ENCODE peak calls at places on chromosomes 5 and 9, in six cellular contexts. C, K, P, Y, G and A are unnamed samples.

GRCh38 chr5:33433303-33434255 is 7.2 kb upstream of the TARS1 start:
- DNase-seq in P (no peak), G (no peak), K (no peak), Y (no peak), C (no peak), A (no peak)

GRCh38 chr5:135599421-135600140 is 20.8 kb upstream of the CXCL14 start:
- DNase-seq in G (peak; percentile 79), Y (no peak), K (no peak), P (no peak), C (no peak), A (no peak)

GRCh38 chr9:130137081-130137869 is 34.9 kb upstream of the NCS1 start:
- DNase-seq in P (no peak), C (no peak), Y (no peak), G (no peak), K (no peak), A (no peak)

GRCh38 chr9:71506821-71507220 is 261.5 kb downstream of the CEMIP2 start:
- DNase-seq in P (no peak), C (no peak), G (no peak), K (no peak), Y (no peak), A (no peak)

GRCh38 chr5:172901788-172902496 is 57.3 kb upstream of the RPL26L1 start:
- DNase-seq in P (peak; percentile 76), G (no peak), C (no peak), K (no peak), Y (no peak), A (no peak)

GRCh38 chr5:158086856-158087255 is 227.9 kb upstream of the CLINT1 start:
- DNase-seq in Y (no peak), C (no peak), K (no peak), P (no peak), G (no peak), A (no peak)

GRCh38 chr9:102631559-102631958 is 363.6 kb upstream of the CYLC2 start:
- DNase-seq in K (no peak), Y (no peak), G (no peak), P (no peak), C (no peak), A (no peak)

GRCh38 chr5:91221917-91222316 is 161.2 kb downstream of the ARRDC3 start:
- DNase-seq in C (no peak), K (no peak), P (no peak), G (no peak), Y (no peak), A (no peak)

GRCh38 chr5:172713113-172713808 is 57.7 kb downstream of the DUSP1 start:
- DNase-seq in P (peak; percentile 75), C (peak; percentile 43), G (no peak), K (peak; percentile 62), Y (no peak), A (peak; percentile 50)

GRCh38 chr5:149664666-149665415 is 65.3 kb upstream of the PPARGC1B start:
- DNase-seq in P (no peak), Y (no peak), G (no peak), C (no peak), K (no peak), A (no peak)

GRCh38 chr5:143066556-143067281 is 296.5 kb downstream of the ARHGAP26 start:
- DNase-seq in Y (no peak), K (no peak), P (peak; percentile 70), G (no peak), C (no peak), A (no peak)
- H3K4me3 ChIP-seq in Y (no peak overlapping the region), K (no peak overlapping the region), P (no peak overlapping the region), G (no peak overlapping the region), C (no peak overlapping the region), A (no peak overlapping the region)

DNA sequence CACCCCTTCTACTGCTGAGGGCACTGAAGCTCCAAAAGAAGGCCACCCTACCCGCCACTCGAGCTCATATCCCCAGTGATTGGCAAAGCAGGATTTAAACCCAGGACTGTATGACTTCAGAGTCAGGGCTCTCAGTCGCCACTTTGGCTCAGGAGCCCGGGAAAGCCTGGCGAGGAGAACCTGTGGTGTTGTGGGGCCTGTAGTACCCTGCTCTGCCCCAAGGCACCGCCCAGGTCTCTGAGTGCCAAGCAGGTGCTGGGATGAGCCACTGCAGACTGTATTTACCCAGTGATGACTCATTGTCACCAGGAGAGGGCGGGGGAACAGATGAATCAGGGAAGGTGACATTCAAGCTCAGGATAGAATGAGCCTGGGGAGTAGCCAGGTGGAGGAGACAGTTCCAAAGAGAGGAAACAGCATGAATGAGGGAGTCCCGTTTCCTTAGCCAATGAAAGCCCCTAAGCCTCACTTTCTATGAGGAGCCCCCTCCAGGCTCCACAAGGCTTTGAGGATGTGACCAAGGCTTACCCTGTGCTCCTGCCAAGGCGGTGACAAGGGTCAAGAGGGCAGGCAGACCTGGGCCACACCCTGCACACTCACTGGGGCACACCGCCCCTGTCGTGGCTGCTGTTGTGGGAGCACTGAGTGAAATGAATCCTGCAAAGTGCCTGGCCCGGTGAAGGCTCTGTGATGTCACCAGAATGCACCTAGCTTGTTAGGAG is 17.8 kb upstream of the DPM2 start:
- DNase-seq in P (peak; percentile 89), G (no peak), Y (no peak), C (peak; percentile 98), K (peak; percentile 85), A (peak; percentile 63)
- H3K27ac ChIP-seq in P (peak overlapping the region; percentile 78), G (peak overlapping the region; percentile 52), Y (no peak overlapping the region), C (peak overlapping the region; percentile 76), K (peak overlapping the region; percentile 68), A (peak overlapping the region; percentile 40)

GRCh38 chr9:125190371-125190801 is 783 bp upstream of the PPP6C start:
- DNase-seq in P (no peak), Y (no peak), C (no peak), G (no peak), K (no peak), A (no peak)

GRCh38 chr9:125189011-125189360 is 617 bp downstream of the PPP6C start:
- DNase-seq in C (peak; percentile 8), Y (no peak), K (peak; percentile 38), G (no peak), P (peak; percentile 70), A (peak; percentile 32)

GRCh38 chr9:125189361-125190289 is at the start of gene PPP6C:
- DNase-seq in Y (peak; percentile 98), C (peak; percentile 95), P (peak; percentile 98), G (peak; percentile 92), K (peak; percentile 97), A (peak; percentile 99)
- H3K4me1 ChIP-seq in Y (no peaks in the 10 kb centered on the region), C (no peaks in the 10 kb centered on the region), P (peaks cover 40% of the 10 kb centered on the region), G (peaks cover 52% of the 10 kb centered on the region), K (peaks cover 30% of the 10 kb centered on the region), A (peaks cover 7% of the 10 kb centered on the region)

DNA sequence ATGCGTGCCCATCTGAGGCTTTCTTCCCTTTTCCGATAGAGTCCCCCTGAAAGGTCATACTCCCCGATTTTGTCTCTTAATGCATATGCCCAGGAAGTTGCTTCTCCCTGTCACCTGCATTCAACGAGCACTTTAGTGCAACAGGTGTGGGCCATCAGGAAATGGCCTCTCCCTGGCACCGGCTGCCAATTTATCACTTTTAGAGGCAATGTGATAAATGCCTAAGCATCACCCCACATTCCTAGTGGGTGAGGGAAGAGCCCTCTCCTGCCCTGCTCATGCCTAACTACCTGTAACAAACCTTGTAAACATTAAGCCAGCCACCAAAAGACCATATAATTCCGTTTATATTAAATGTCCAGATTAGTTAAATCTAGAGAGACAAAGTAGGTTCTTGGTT is 1.1 kb upstream of the SNAPC3 start:
- DNase-seq in K (no peak), P (no peak), C (no peak), Y (no peak), G (no peak), A (no peak)
- H3K4me3 ChIP-seq in K (no peak overlapping the region), P (no peak overlapping the region), C (no peak overlapping the region), Y (no peak overlapping the region), G (no peak overlapping the region), A (no peak overlapping the region)

GRCh38 chr5:129306725-129307124 is 153.4 kb upstream of the ADAMTS19 start:
- DNase-seq in K (no peak), G (no peak), Y (no peak), P (no peak), C (no peak), A (no peak)
- H3K27ac ChIP-seq in K (no peak overlapping the region), G (no peak overlapping the region), Y (no peak overlapping the region), P (no peak overlapping the region), C (no peak overlapping the region), A (no peak overlapping the region)

GRCh38 chr9:694499-695154 is 146.9 kb upstream of the DMRT1 start:
- DNase-seq in K (no peak), Y (no peak), G (peak; percentile 86), C (no peak), P (no peak), A (peak; percentile 60)
- H3K4me1 ChIP-seq in K (peaks cover 23% of the 10 kb centered on the region), Y (no peaks in the 10 kb centered on the region), G (peaks cover 90% of the 10 kb centered on the region), C (peaks cover 25% of the 10 kb centered on the region), P (peaks cover 83% of the 10 kb centered on the region), A (peaks cover 14% of the 10 kb centered on the region)

GRCh38 chr5:60248900-60249299 is 355.4 kb upstream of the PDE4D start:
- DNase-seq in G (no peak), K (no peak), P (no peak), Y (no peak), C (no peak), A (peak; percentile 49)
- H3K4me3 ChIP-seq in G (no peak overlapping the region), K (no peak overlapping the region), P (no peak overlapping the region), Y (no peak overlapping the region), C (no peak overlapping the region), A (no peak overlapping the region)